ENCODE peak calls at places on chromosomes 11 and 22, in nine cellular contexts. One of them, this sample, is unnamed.

GRCh38 chr11:125165664-125166346 is 1.3 kb downstream of the PKNOX2 start:
- DNase-seq in NCI-H2081 treated with DMSO at 0.1 percent for 48 hours: no peak
- DNase-seq in left ventricle myocardium inferior: no peak
- DNase-seq in putamen: no peak
- DNase-seq in NCI-H1105 treated with DMSO at 0.1 percent for 48 hours: peak
- DNase-seq in NCI-H1092: no peak
- DNase-seq in activated effector memory CD4-positive, alpha-beta T cell treated with Interleukin-2 at 50 U/mL for 16 hours: no peak
- DNase-seq in GF-D8: no peak
- DNase-seq in germinal center: peak
- DNase-seq in this sample: no peak

GRCh38 chr11:130945945-130946344 is 29.7 kb upstream of the SNX19 start:
- DNase-seq in germinal center: no peak
- DNase-seq in NCI-H2081 treated with DMSO at 0.1 percent for 48 hours: no peak
- DNase-seq in activated effector memory CD4-positive, alpha-beta T cell treated with Interleukin-2 at 50 U/mL for 16 hours: no peak
- DNase-seq in left ventricle myocardium inferior: peak
- DNase-seq in GF-D8: no peak
- DNase-seq in NCI-H1105 treated with DMSO at 0.1 percent for 48 hours: no peak
- DNase-seq in putamen: no peak
- DNase-seq in NCI-H1092: no peak
- DNase-seq in this sample: no peak

GRCh38 chr11:64007160-64007628 is 21.0 kb downstream of the OTUB1 start:
- DNase-seq in NCI-H1092: no peak
- DNase-seq in GF-D8: no peak
- DNase-seq in germinal center: no peak
- DNase-seq in activated effector memory CD4-positive, alpha-beta T cell treated with Interleukin-2 at 50 U/mL for 16 hours: no peak
- DNase-seq in NCI-H1105 treated with DMSO at 0.1 percent for 48 hours: no peak
- DNase-seq in NCI-H2081 treated with DMSO at 0.1 percent for 48 hours: no peak
- DNase-seq in left ventricle myocardium inferior: no peak
- DNase-seq in putamen: no peak
- DNase-seq in this sample: no peak

GRCh38 chr22:37182101-37182948 is 5.7 kb downstream of the C1QTNF6 start:
- DNase-seq in NCI-H1105 treated with DMSO at 0.1 percent for 48 hours: no peak
- DNase-seq in germinal center: no peak
- DNase-seq in activated effector memory CD4-positive, alpha-beta T cell treated with Interleukin-2 at 50 U/mL for 16 hours: no peak
- DNase-seq in NCI-H2081 treated with DMSO at 0.1 percent for 48 hours: no peak
- DNase-seq in GF-D8: no peak
- DNase-seq in left ventricle myocardium inferior: peak
- DNase-seq in putamen: no peak
- DNase-seq in NCI-H1092: no peak
- DNase-seq in this sample: no peak

GRCh38 chr11:124101722-124102121 is 13.5 kb upstream of the VWA5A start:
- DNase-seq in left ventricle myocardium inferior: no peak
- DNase-seq in GF-D8: no peak
- DNase-seq in putamen: no peak
- DNase-seq in NCI-H1092: no peak
- DNase-seq in NCI-H2081 treated with DMSO at 0.1 percent for 48 hours: no peak
- DNase-seq in germinal center: no peak
- DNase-seq in NCI-H1105 treated with DMSO at 0.1 percent for 48 hours: no peak
- DNase-seq in activated effector memory CD4-positive, alpha-beta T cell treated with Interleukin-2 at 50 U/mL for 16 hours: no peak
- DNase-seq in this sample: no peak

GRCh38 chr11:2513441-2513840 is 68.6 kb downstream of the KCNQ1 start:
- DNase-seq in GF-D8: no peak
- DNase-seq in NCI-H1105 treated with DMSO at 0.1 percent for 48 hours: no peak
- DNase-seq in left ventricle myocardium inferior: peak
- DNase-seq in putamen: no peak
- DNase-seq in germinal center: no peak
- DNase-seq in NCI-H1092: no peak
- DNase-seq in NCI-H2081 treated with DMSO at 0.1 percent for 48 hours: no peak
- DNase-seq in activated effector memory CD4-positive, alpha-beta T cell treated with Interleukin-2 at 50 U/mL for 16 hours: no peak
- DNase-seq in this sample: no peak

GRCh38 chr11:17529814-17530162 is 14.4 kb downstream of the USH1C start:
- DNase-seq in NCI-H2081 treated with DMSO at 0.1 percent for 48 hours: no peak
- DNase-seq in left ventricle myocardium inferior: no peak
- DNase-seq in germinal center: no peak
- DNase-seq in GF-D8: no peak
- DNase-seq in activated effector memory CD4-positive, alpha-beta T cell treated with Interleukin-2 at 50 U/mL for 16 hours: no peak
- DNase-seq in NCI-H1105 treated with DMSO at 0.1 percent for 48 hours: no peak
- DNase-seq in putamen: peak
- DNase-seq in NCI-H1092: peak
- DNase-seq in this sample: no peak

GRCh38 chr11:112241486-112241885 is 15.3 kb downstream of the PTS start:
- DNase-seq in activated effector memory CD4-positive, alpha-beta T cell treated with Interleukin-2 at 50 U/mL for 16 hours: no peak
- DNase-seq in NCI-H1105 treated with DMSO at 0.1 percent for 48 hours: no peak
- DNase-seq in putamen: no peak
- DNase-seq in NCI-H1092: no peak
- DNase-seq in germinal center: no peak
- DNase-seq in left ventricle myocardium inferior: no peak
- DNase-seq in GF-D8: no peak
- DNase-seq in NCI-H2081 treated with DMSO at 0.1 percent for 48 hours: no peak
- DNase-seq in this sample: no peak

GRCh38 chr11:1829039-1829820 is 5.6 kb upstream of the SYT8 start:
- DNase-seq in germinal center: no peak
- DNase-seq in GF-D8: no peak
- DNase-seq in NCI-H1092: no peak
- DNase-seq in NCI-H1105 treated with DMSO at 0.1 percent for 48 hours: no peak
- DNase-seq in left ventricle myocardium inferior: no peak
- DNase-seq in NCI-H2081 treated with DMSO at 0.1 percent for 48 hours: no peak
- DNase-seq in activated effector memory CD4-positive, alpha-beta T cell treated with Interleukin-2 at 50 U/mL for 16 hours: no peak
- DNase-seq in putamen: no peak
- DNase-seq in this sample: no peak

GRCh38 chr11:57260937-57261783 is 24.1 kb upstream of the APLNR start:
- DNase-seq in GF-D8: no peak
- DNase-seq in germinal center: no peak
- DNase-seq in putamen: no peak
- DNase-seq in activated effector memory CD4-positive, alpha-beta T cell treated with Interleukin-2 at 50 U/mL for 16 hours: no peak
- DNase-seq in left ventricle myocardium inferior: no peak
- DNase-seq in NCI-H1092: no peak
- DNase-seq in NCI-H1105 treated with DMSO at 0.1 percent for 48 hours: no peak
- DNase-seq in NCI-H2081 treated with DMSO at 0.1 percent for 48 hours: no peak
- DNase-seq in this sample: no peak

GRCh38 chr11:8018742-8019631 is 31.9 kb downstream of the EIF3F start:
- DNase-seq in putamen: peak
- DNase-seq in left ventricle myocardium inferior: peak
- DNase-seq in NCI-H2081 treated with DMSO at 0.1 percent for 48 hours: no peak
- DNase-seq in NCI-H1105 treated with DMSO at 0.1 percent for 48 hours: peak
- DNase-seq in NCI-H1092: peak
- DNase-seq in activated effector memory CD4-positive, alpha-beta T cell treated with Interleukin-2 at 50 U/mL for 16 hours: peak
- DNase-seq in GF-D8: no peak
- DNase-seq in germinal center: peak
- DNase-seq in this sample: no peak

GRCh38 chr11:28878025-28878424 is 769.8 kb downstream of the METTL15 start:
- DNase-seq in NCI-H1092: no peak
- DNase-seq in left ventricle myocardium inferior: no peak
- DNase-seq in germinal center: no peak
- DNase-seq in NCI-H1105 treated with DMSO at 0.1 percent for 48 hours: no peak
- DNase-seq in putamen: no peak
- DNase-seq in GF-D8: no peak
- DNase-seq in NCI-H2081 treated with DMSO at 0.1 percent for 48 hours: no peak
- DNase-seq in activated effector memory CD4-positive, alpha-beta T cell treated with Interleukin-2 at 50 U/mL for 16 hours: no peak
- DNase-seq in this sample: no peak